ENCODE peak calls at places on chromosomes 16 and 17, in five cellular contexts. K, B, O, P and Z are unnamed samples.

GRCh38 chr17:65243838-65244237 is 106.7 kb downstream of the RGS9 start:
- DNase-seq in K (peak), B (no peak), O (peak), P (peak), Z (peak)

GRCh38 chr17:16288860-16289571 is 64.3 kb downstream of the CENPV start:
- DNase-seq in K (no peak), B (no peak), O (no peak), P (no peak), Z (no peak)

GRCh38 chr17:5225668-5226457 is 8.8 kb downstream of the SCIMP start:
- DNase-seq in K (no peak), B (no peak), O (no peak), P (no peak), Z (no peak)

GRCh38 chr16:3058173-3059030 is 7.0 kb upstream of the IL32 start:
- DNase-seq in K (no peak), B (peak), O (peak), P (peak), Z (peak)

GRCh38 chr17:78535285-78536197 is 41.7 kb downstream of the DNAH17 start:
- DNase-seq in K (no peak), B (no peak), O (no peak), P (peak), Z (no peak)

GRCh38 chr16:73067671-73068545 is 20.0 kb upstream of the ZFHX3 start:
- DNase-seq in K (no peak), B (no peak), O (no peak), P (no peak), Z (no peak)

GRCh38 chr17:71441098-71441497 is 679.7 kb upstream of the SOX9 start:
- DNase-seq in K (no peak), B (no peak), O (peak), P (peak), Z (no peak)

GRCh38 chr17:81132770-81133723 is 32.3 kb upstream of the PVALEF start:
- DNase-seq in K (no peak), B (no peak), O (no peak), P (no peak), Z (no peak)

GRCh38 chr17:37743612-37743874 is 1.3 kb downstream of the HNF1B start:
- DNase-seq in K (no peak), B (no peak), O (no peak), P (peak), Z (no peak)

GRCh38 chr17:39777534-39778365 is 40.0 kb downstream of the GRB7 start:
- DNase-seq in K (no peak), B (no peak), O (no peak), P (no peak), Z (no peak)